ENCODE peak calls at places on chromosomes 12 and 14, in nine cellular contexts. L is endothelial cell, R is GM06990, K is cardiac fibroblast, I is cardiac muscle cell, B is fibroblast of lung, E is dorsolateral prefrontal cortex, U is IMR-90, V is AG04450. S is an unnamed sample.
A peak's percentile ranks its signal among the peaks of the same experiment; 100 is the strongest.

GRCh38 chr14:62168564-62169155 is 406.4 kb downstream of the SNAPC1 start:
- DNase-seq in L (no peak), R (no peak), K (peak; percentile 2), I (no peak), B (peak; percentile 22), E (no peak), U (no peak), V (no peak), S (no peak)

GRCh38 chr12:67414011-67414715 is 145.0 kb downstream of the CAND1 start:
- DNase-seq in L (no peak), R (no peak), K (no peak), I (no peak), B (no peak), E (no peak), U (no peak), V (no peak), S (no peak)

GRCh38 chr14:75277000-75277795 is 1.4 kb upstream of the FOS start:
- DNase-seq in L (peak; percentile 88), R (peak; percentile 67), K (peak; percentile 96), I (peak; percentile 96), B (peak; percentile 89), E (peak; percentile 79), U (peak; percentile 89), V (no peak), S (no peak)

GRCh38 chr12:77166711-77167110 is 101.3 kb upstream of the E2F7 start:
- DNase-seq in L (no peak), R (no peak), K (no peak), I (no peak), B (no peak), E (no peak), U (no peak), V (no peak), S (no peak)

GRCh38 chr14:74973003-74973614 is 17.7 kb upstream of the PGF start:
- DNase-seq in L (peak; percentile 59), R (no peak), K (peak; percentile 38), I (peak; percentile 61), B (no peak), E (no peak), U (peak; percentile 44), V (no peak), S (no peak)

GRCh38 chr14:24274101-24274543 is 2.7 kb upstream of the RABGGTA start:
- DNase-seq in L (no peak), R (peak; percentile 73), K (no peak), I (no peak), B (no peak), E (no peak), U (peak; percentile 31), V (no peak), S (no peak)

GRCh38 chr12:45402288-45402687 is 186.4 kb downstream of the ANO6 start:
- DNase-seq in L (no peak), R (no peak), K (peak; percentile 7), I (no peak), B (peak; percentile 30), E (no peak), U (peak; percentile 50), V (no peak), S (no peak)

GRCh38 chr12:108858399-108859074 is 1.2 kb upstream of the SSH1 start:
- DNase-seq in L (no peak), R (no peak), K (peak; percentile 51), I (peak; percentile 63), B (no peak), E (no peak), U (no peak), V (no peak), S (no peak)

DNA sequence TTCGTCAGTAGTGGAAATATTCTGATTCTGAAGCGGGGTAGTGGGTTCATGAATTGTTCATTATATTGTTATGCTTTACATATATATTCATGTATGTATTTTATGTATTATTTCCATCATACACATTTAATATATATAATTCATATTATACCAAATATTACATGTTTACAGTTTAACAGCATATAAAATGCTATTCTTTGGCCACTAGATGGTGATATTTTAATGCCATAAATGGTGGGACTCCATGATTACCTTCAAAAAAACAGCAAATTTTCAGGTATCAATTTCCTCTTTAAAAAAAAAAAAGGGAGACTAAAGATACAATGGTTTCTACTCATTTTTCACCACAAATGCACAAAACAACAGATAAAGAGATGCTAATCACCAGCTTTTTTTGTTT is 41.0 kb downstream of the BDKRB1 start:
- DNase-seq in L (no peak), R (no peak), K (peak; percentile 37), I (peak; percentile 30), B (no peak), E (no peak), U (peak; percentile 31), V (no peak), S (no peak)
- TF ChIP-seq CTCF in L (peak; percentile 55), R (peak; percentile 32), K (peak; percentile 38), I (peak; percentile 49), B (no peak), E (peak; percentile 65), U (peak; percentile 60), V (peak; percentile 59), S (peak; percentile 53)

GRCh38 chr14:28629328-28630004 is 137.1 kb upstream of the FOXG1 start:
- DNase-seq in L (no peak), R (no peak), K (no peak), I (no peak), B (no peak), E (no peak), U (no peak), V (no peak), S (no peak)

GRCh38 chr14:28630100-28630499 is 136.5 kb upstream of the FOXG1 start:
- DNase-seq in L (no peak), R (no peak), K (no peak), I (no peak), B (no peak), E (no peak), U (no peak), V (no peak), S (no peak)

DNA sequence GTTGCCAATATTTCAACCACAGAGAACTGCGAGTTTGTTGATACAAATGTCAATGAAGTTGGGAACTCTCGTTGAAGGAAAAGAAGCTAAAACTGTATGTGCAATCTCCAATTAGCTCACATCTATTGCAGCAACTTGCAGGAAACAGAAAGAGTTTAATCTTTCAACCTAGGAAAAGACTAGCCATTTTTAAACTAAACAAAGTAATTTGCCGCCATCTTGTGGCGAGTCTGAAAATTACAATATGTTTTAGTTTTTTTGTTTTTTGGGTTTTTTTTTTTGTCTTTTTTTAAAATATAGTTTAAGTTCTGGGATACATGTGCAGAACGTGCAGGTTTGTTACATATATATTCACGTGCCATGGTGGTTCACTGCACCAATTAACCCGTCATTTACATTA is 131.2 kb upstream of the FOXG1 start:
- DNase-seq in L (peak; percentile 23), R (peak; percentile 2), K (peak; percentile 72), I (peak; percentile 75), B (peak; percentile 69), E (no peak), U (peak; percentile 16), V (no peak), S (no peak)
- TF ChIP-seq CTCF in L (peak; percentile 97), R (peak; percentile 36), K (peak; percentile 29), I (peak; percentile 32), B (peak; percentile 44), E (peak; percentile 69), U (peak; percentile 56), V (peak; percentile 39), S (peak; percentile 62)

GRCh38 chr12:118611770-118612169 is 235.4 kb downstream of the SUDS3 start:
- DNase-seq in L (no peak), R (no peak), K (no peak), I (no peak), B (no peak), E (no peak), U (no peak), V (no peak), S (no peak)

GRCh38 chr12:118607831-118608230 is 231.5 kb downstream of the SUDS3 start:
- DNase-seq in L (no peak), R (no peak), K (no peak), I (no peak), B (no peak), E (no peak), U (no peak), V (no peak), S (no peak)

GRCh38 chr12:118611295-118611694 is 234.9 kb downstream of the SUDS3 start:
- DNase-seq in L (no peak), R (no peak), K (no peak), I (no peak), B (no peak), E (no peak), U (no peak), V (no peak), S (no peak)

GRCh38 chr12:118606690-118607089 is 230.3 kb downstream of the SUDS3 start:
- DNase-seq in L (no peak), R (no peak), K (no peak), I (no peak), B (no peak), E (no peak), U (no peak), V (no peak), S (no peak)

DNA sequence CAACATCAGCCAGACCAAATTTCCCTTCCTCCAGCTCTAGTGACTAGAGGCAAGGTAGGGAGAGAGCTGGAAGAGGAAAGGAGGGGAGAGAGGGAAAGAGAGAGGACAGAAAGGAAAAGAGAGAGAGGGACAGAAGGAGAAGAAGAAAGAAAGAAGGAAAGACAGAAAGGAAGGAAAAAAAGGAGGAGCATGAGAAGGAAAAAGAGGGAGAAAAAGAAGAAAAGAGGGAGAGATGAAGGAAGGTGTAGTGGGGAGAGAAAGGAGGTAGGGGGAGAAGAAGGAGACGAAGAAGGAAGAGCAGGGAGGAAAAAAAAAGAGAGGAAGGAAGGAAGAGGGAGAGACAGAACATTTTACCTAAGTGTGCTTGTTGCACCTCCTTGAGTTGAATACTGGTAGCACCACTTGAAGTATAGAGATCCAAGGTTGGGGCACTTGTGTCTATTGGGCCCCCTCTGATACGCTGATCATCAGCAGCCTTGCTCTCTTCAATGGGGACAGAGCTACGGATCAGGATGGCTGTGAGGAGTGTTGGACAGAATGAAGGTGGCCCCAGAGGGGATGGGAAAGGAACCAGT is 232.5 kb downstream of the SUDS3 start:
- DNase-seq in L (no peak), R (no peak), K (no peak), I (no peak), B (no peak), E (no peak), U (no peak), V (no peak), S (no peak)
- TF ChIP-seq CTCF in L (no peak), R (no peak), K (no peak), I (no peak), B (no peak), E (no peak), U (no peak), V (no peak), S (no peak)

DNA sequence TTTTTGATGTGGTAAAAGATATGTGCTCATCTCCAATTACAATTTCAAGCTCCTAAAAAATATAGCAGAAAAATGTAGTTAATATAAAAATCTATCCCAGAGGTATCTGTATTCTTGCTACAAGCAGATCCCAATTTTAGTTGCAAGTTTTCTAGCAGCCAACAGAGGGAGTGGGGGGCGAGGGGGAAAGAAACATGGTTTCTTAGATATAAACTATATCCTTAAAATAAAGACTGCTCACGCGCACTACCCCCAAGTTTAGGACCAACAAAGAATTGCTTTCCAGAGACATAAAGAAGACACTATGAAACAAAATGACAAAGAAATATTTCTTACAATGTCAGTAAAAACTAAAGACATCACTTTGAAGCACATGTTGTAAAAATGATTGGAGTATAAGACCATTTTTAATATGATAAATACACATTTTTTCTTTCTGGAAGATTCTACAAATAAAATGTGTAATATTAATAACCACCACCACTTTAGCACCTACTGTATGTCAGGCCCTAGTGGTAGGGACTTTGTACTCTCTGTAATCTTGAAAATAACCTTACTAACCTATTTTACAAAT is 5.4 kb downstream of the MAGOHB start:
- DNase-seq in L (no peak), R (no peak), K (peak; percentile 42), I (peak; percentile 28), B (peak; percentile 27), E (no peak), U (peak; percentile 15), V (no peak), S (no peak)
- TF ChIP-seq CTCF in L (peak; percentile 32), R (peak; percentile 16), K (peak; percentile 43), I (peak; percentile 31), B (peak; percentile 33), E (no peak), U (peak; percentile 37), V (peak; percentile 54), S (peak; percentile 9)

S was measured in D721Med.